ENCODE peak calls at places on chromosomes 1 and 21, in four cellular contexts. K is left lung, M is GM23338, S is A549. V is an unnamed sample.

GRCh38 chr1:208027861-208028260 is 116.9 kb upstream of the CD34 start:
- ATAC-seq in M (no peak), K (no peak), S (no peak), V (no peak)

GRCh38 chr1:7561331-7561921 is 209.7 kb upstream of the VAMP3 start:
- ATAC-seq in S (peak), M (peak), K (peak), V (no peak)

GRCh38 chr1:26574690-26575349 is 45.3 kb downstream of the RPS6KA1 start:
- ATAC-seq in K (peak), M (no peak), S (no peak), V (no peak)

GRCh38 chr1:234401658-234402057 is 28.4 kb downstream of the COA6 start:
- ATAC-seq in S (no peak), M (no peak), K (no peak), V (no peak)

GRCh38 chr1:194103516-194104246 is 917.3 kb upstream of the B3GALT2 start:
- ATAC-seq in S (no peak), M (no peak), K (no peak), V (no peak)

GRCh38 chr1:233935277-233935868 is 30.9 kb downstream of the SLC35F3 start:
- ATAC-seq in M (no peak), K (peak), S (no peak), V (no peak)

GRCh38 chr1:160007577-160008200 is 24.1 kb downstream of the PIGM start:
- ATAC-seq in K (peak), M (peak), S (peak), V (no peak)

GRCh38 chr1:225834417-225835329 is 24.7 kb downstream of the EPHX1 start:
- ATAC-seq in K (peak), S (peak), M (no peak), V (peak)

GRCh38 chr1:160006312-160006940 is 25.4 kb downstream of the PIGM start:
- ATAC-seq in K (peak), M (peak), S (peak), V (no peak)

GRCh38 chr1:220221269-220221668 is 51.0 kb downstream of the RAB3GAP2 start:
- ATAC-seq in M (no peak), S (no peak), K (no peak), V (no peak)

GRCh38 chr1:150554086-150554452 is 4.9 kb downstream of the ADAMTSL4 start:
- ATAC-seq in M (no peak), S (no peak), K (no peak), V (no peak)

GRCh38 chr1:98898901-98899300 is 105.8 kb downstream of the PLPPR5 start:
- ATAC-seq in M (no peak), K (no peak), S (no peak), V (no peak)

GRCh38 chr1:8520483-8520966 is 202.6 kb downstream of the SLC45A1 start:
- ATAC-seq in M (no peak), S (no peak), K (no peak), V (no peak)

GRCh38 chr21:25925936-25926335 is 191.2 kb downstream of the GABPA start:
- ATAC-seq in S (no peak), K (peak), M (no peak), V (peak)

GRCh38 chr1:200215350-200215749 is 187.8 kb downstream of the NR5A2 start:
- ATAC-seq in S (no peak), K (no peak), M (no peak), V (no peak)
- H3K4me3 ChIP-seq in S (no peak), K (no peak), M (no peak), V (no peak)

GRCh38 chr1:16903458-16903796 is 7.6 kb downstream of the RNU1-2 start:
- ATAC-seq in S (no peak), M (no peak), K (no peak), V (no peak)
- H3K4me3 ChIP-seq in S (peak), M (peak), K (peak), V (peak)

GRCh38 chr1:32705516-32705915 is 2.9 kb upstream of the SYNC start:
- ATAC-seq in S (no peak), M (no peak), K (no peak), V (no peak)

GRCh38 chr1:32702599-32703478 is at the start of gene SYNC:
- ATAC-seq in M (peak), K (peak), S (peak), V (peak)

GRCh38 chr1:32701421-32701911 is 1.1 kb downstream of the SYNC start:
- ATAC-seq in K (peak), S (peak), M (peak), V (no peak)

GRCh38 chr1:32703479-32704291 is 1.1 kb upstream of the SYNC start:
- ATAC-seq in S (peak), K (peak), M (peak), V (peak)

DNA sequence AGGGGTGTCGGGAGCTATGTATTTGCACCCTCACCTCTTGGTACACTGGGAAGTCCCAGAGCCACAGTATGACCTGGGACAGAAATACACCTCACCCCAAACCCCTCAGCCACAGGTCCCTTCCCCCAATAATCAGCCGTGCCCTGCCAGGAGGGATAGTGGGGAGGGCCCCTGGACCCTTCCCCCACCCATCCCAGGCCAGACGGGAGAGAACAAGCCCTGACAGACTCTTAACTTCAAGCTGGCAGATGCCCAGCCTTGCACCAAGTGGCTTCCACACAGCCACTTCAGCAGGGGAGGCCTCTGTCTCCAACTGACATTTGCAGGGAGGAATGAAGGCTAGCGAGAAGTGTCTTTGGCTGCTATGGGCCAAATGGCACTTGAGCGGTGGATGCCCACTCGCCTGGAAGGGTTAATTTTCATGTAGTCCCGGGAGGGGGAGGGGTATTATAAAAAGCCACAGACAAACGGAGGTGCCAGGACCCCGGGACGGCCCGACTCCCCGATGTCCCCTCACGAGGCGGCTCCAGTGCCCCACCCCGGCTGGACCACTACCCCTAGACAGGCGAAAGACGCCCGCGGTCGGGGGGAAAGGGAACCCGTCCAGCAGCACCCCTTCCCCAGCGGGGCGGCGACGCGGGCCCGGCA is 495 bp downstream of the SYNC start:
- ATAC-seq in M (peak), S (peak), K (peak), V (no peak)
- H3K4me3 ChIP-seq in M (peak), S (peak), K (peak), V (peak)

GRCh38 chr1:116737855-116738318 is 16.3 kb upstream of the CD2 start:
- ATAC-seq in M (no peak), K (no peak), S (no peak), V (no peak)
- H3K4me3 ChIP-seq in M (no peak), K (no peak), S (no peak), V (no peak)

DNA sequence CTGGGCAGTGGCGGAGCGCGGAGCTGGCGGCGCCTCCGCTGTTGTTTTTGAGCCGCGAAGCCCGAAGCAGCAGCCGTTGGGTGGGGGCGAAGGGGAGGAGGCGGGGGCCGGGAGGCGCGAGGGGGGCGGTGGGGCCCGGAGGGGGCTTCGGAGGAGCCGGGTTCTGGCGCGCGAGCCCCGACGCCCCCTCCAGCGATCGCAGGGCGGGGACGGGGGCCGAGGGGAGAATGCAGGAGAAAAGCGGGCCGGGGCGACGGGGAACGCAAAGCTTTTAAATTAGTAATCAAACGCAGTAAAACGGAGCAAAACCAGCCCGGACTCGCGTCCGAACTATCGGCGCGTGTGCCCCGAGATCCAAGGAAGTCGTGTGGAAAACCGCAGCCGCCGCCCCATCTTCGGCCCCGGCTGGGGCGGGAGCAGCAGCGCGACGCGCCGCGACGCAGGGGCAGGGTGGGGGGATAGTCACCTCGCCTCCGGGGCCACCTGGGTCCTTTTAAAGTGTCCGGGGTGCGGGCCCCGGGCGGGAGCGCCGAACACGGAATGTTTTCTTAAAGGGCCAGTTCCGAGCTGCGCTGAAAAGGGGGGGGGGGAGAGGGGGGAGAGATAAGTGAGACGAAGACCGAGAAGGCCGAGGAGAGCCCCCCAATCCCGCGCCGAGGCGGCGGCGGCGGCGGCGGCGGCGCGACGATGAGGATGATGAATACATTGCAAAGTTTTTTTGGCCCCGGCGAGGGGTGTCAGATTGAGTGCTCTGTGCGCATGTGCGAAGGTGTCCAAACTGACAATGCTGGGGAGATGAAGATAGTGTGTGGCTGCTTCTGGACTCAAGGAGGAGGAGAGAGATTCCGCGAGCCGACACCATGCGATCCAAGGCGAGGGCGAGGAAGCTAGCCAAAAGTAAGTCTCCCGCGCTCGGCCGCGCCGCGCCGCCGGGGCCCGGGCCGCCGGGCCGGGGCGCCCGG is at the start of gene PRDM16:
- ATAC-seq in M (no peak), K (peak), S (peak), V (no peak)
- H3K4me3 ChIP-seq in M (peak), K (peak), S (peak), V (peak)

GRCh38 chr1:21641076-21641475 is 28.1 kb downstream of the RAP1GAP start:
- ATAC-seq in K (no peak), S (no peak), M (no peak), V (no peak)
- H3K4me3 ChIP-seq in K (no peak), S (no peak), M (no peak), V (no peak)

DNA sequence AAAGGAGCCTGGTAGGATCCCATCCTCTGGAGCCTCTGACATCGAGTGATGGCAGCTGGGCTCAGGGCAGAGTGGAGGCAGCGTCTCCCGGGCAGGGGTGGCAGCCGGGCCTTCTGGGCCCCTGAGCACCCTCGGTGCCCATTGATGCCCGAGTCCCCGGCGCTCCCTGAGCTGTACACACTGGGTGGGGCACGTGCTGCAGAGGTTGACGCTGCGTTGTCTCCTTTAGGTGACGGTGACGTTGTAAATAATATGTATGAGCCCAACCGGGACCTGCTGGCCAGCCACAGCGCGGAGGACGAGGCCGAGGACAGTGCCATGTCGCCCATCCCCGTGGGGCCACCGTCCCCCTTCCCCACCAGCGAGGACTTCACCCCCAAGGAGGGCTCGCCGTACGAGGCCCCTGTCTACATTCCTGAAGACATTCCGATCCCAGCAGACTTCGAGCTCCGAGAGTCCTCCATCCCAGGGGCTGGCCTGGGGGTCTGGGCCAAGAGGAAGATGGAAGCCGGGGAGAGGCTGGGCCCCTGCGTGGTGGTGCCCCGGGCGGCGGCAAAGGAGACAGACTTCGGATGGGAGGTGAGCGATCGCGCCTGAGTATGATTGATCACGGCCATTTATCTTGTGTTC is 117.0 kb downstream of the PRDM16 start:
- ATAC-seq in K (no peak), S (no peak), M (no peak), V (peak)
- H3K4me3 ChIP-seq in K (no peak), S (no peak), M (no peak), V (no peak)

DNA sequence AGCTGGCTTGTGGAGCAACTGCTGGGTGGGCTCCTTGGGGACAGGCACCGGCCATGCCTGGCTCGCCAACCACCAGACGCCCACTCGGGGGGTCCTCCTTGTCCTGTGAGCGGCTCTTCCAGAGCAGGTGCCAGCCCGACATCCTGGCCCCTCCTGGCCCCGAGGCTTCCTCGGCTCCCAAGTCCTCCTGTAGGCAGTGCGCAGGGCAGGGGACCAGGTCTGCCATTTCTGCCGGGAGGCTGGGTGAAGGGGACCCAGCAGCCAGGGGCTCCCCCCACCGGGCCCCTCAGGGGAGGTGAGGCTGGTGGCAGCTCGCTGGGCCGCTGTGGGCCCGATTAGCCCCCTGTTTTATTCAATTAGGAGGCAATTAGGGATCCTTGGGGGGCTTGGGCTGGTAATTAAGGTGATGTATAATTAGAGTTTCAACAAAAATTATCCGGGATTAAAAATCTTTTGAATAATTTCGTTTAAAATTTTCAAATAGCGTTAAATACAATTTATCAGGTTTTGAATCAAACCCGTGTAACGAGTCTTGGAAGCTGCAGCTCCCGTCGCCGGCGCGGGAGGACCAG is 4.0 kb downstream of the PRDM16 start:
- ATAC-seq in K (no peak), S (no peak), M (peak), V (no peak)
- H3K4me3 ChIP-seq in K (peak), S (no peak), M (peak), V (no peak)

DNA sequence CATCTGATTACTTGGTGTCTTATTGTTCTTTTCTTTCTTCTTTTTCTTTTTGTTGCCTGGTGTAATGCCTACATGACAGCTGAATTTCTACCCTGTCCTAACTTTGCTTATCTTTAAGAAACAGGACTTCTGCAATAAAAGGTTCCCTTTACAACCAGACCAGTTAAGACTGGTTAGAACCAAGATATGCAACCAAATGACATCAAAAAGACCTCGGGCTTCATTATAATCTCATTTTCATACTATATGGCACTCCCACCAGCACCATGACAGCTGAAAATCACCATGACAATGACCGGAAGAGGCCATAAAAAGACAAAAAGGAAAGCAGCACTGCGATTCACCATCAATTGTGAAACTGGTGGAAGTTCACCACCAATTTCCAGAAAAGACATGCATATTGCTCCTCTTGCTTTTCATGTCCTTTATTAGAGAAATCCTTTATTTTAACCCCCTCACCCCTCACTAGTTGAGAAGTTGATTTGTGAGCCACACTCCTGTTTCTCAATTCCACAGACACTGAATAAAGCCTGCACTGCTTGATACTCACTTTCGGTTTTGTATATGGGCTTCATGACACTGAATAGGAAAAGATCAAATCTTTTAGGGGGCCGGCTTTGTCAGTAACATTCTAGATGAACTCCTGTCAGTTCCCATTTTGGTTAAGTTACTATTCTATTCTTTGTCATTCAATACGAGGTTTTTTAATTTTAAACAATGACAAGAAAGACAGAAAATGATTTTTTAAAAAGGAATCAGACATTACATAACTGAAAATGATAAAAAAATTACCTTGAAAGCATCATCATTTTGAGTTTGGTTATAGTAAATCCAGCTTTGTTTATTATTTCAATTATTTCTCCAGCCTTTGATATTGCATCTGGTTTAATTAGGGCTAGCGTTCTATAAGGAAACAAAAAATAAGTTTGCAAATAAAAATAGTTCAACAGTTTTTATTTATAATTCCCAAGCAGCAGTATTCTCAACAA is 58.1 kb downstream of the NME7 start:
- ATAC-seq in S (no peak), K (no peak), M (no peak), V (no peak)
- H3K4me3 ChIP-seq in S (no peak), K (no peak), M (no peak), V (no peak)

V was measured in gastroesophageal sphincter.